ENCODE peak calls at places on chromosome 10, in nine cellular contexts. P is PC-3, Z is DND-41, G is astrocyte, C is foreskin keratinocyte, E is SK-N-SH, F is breast epithelium, W is psoas muscle, T is right atrium auricular region. Q is an unnamed sample.

GRCh38 chr10:9634466-9634865 is 1383.2 kb upstream of the CELF2 start:
- DNase-seq in P (no peak), Z (no peak), G (peak), C (no peak), E (no peak), F (no peak), W (no peak), T (no peak), Q (no peak)

GRCh38 chr10:84902549-84902948 is 574.2 kb downstream of the CCSER2 start:
- DNase-seq in P (no peak), Z (no peak), G (no peak), C (no peak), E (peak), F (no peak), W (no peak), T (no peak), Q (no peak)

GRCh38 chr10:70777063-70777875 is 7.9 kb downstream of the TBATA start:
- DNase-seq in P (no peak), Z (no peak), G (no peak), C (no peak), E (peak), F (peak), W (no peak), T (peak), Q (no peak)

GRCh38 chr10:120789804-120790203 is 61.4 kb upstream of the WDR11 start:
- DNase-seq in P (no peak), Z (no peak), G (no peak), C (no peak), E (no peak), F (no peak), W (no peak), T (no peak), Q (no peak)

GRCh38 chr10:124420254-124420653 is 1.5 kb upstream of the OAT start:
- DNase-seq in P (no peak), Z (no peak), G (no peak), C (no peak), E (no peak), F (no peak), W (no peak), T (no peak), Q (no peak)

GRCh38 chr10:92131271-92131820 is 159.5 kb downstream of the CPEB3 start:
- DNase-seq in P (peak), Z (no peak), G (no peak), C (no peak), E (no peak), F (no peak), W (no peak), T (no peak), Q (no peak)

GRCh38 chr10:104350146-104350635 is 3.4 kb upstream of the CFAP58 start:
- DNase-seq in P (peak), Z (peak), G (peak), C (no peak), E (peak), F (no peak), W (no peak), T (no peak), Q (no peak)

GRCh38 chr10:43407148-43407575 is 1.8 kb downstream of the HNRNPF start:
- DNase-seq in P (peak), Z (peak), G (peak), C (no peak), E (peak), F (no peak), W (peak), T (no peak), Q (no peak)

GRCh38 chr10:78475501-78475900 is 441.8 kb downstream of the RPS24 start:
- DNase-seq in P (peak), Z (no peak), G (no peak), C (no peak), E (no peak), F (no peak), W (no peak), T (no peak), Q (no peak)

GRCh38 chr10:14839305-14839695 is 1.2 kb downstream of the HSPA14 start:
- DNase-seq in P (no peak), Z (peak), G (no peak), C (no peak), E (no peak), F (no peak), W (no peak), T (no peak), Q (no peak)

GRCh38 chr10:70656489-70656888 is 15.8 kb upstream of the ADAMTS14 start:
- DNase-seq in P (peak), Z (peak), G (peak), C (peak), E (no peak), F (no peak), W (peak), T (no peak), Q (no peak)

GRCh38 chr10:118810796-118811195 is 56.0 kb upstream of the CACUL1 start:
- DNase-seq in P (no peak), Z (no peak), G (no peak), C (no peak), E (no peak), F (no peak), W (no peak), T (no peak), Q (no peak)

GRCh38 chr10:97188234-97188847 is 2.6 kb upstream of the SLIT1 start:
- DNase-seq in P (no peak), Z (peak), G (no peak), C (no peak), E (no peak), F (no peak), W (no peak), T (no peak), Q (peak)

GRCh38 chr10:48389272-48389671 is 82.8 kb downstream of the MAPK8 start:
- DNase-seq in P (no peak), Z (no peak), G (no peak), C (no peak), E (no peak), F (no peak), W (no peak), T (no peak), Q (no peak)

GRCh38 chr10:130464426-130464825 is 328.2 kb downstream of the GLRX3 start:
- DNase-seq in P (no peak), Z (no peak), G (no peak), C (no peak), E (no peak), F (no peak), W (no peak), T (peak), Q (no peak)

GRCh38 chr10:129769381-129770116 is 194.5 kb downstream of the EBF3 start:
- DNase-seq in P (no peak), Z (no peak), G (no peak), C (no peak), E (no peak), F (no peak), W (no peak), T (peak), Q (no peak)

GRCh38 chr10:113957013-113957412 is 86.7 kb upstream of the ADRB1 start:
- DNase-seq in P (peak), Z (no peak), G (peak), C (peak), E (no peak), F (peak), W (no peak), T (no peak), Q (no peak)

GRCh38 chr10:48456361-48456804 is 148.5 kb downstream of the ARHGAP22 start:
- DNase-seq in P (no peak), Z (peak), G (no peak), C (no peak), E (peak), F (peak), W (peak), T (no peak), Q (peak)

GRCh38 chr10:43234471-43235041 is 32.3 kb downstream of the RASGEF1A start:
- DNase-seq in P (no peak), Z (no peak), G (no peak), C (no peak), E (no peak), F (no peak), W (no peak), T (peak), Q (peak)

GRCh38 chr10:87751274-87751673 is 66.8 kb downstream of the ATAD1 start:
- DNase-seq in P (no peak), Z (no peak), G (no peak), C (no peak), E (peak), F (no peak), W (no peak), T (no peak), Q (no peak)

GRCh38 chr10:86439544-86439943 is 72.9 kb upstream of the GRID1 start:
- DNase-seq in P (peak), Z (no peak), G (peak), C (no peak), E (no peak), F (peak), W (peak), T (peak), Q (peak)

GRCh38 chr10:113020425-113020753 is 70.3 kb downstream of the TCF7L2 start:
- DNase-seq in P (no peak), Z (no peak), G (peak), C (no peak), E (no peak), F (no peak), W (no peak), T (no peak), Q (no peak)

GRCh38 chr10:85284778-85285397 is 956.5 kb downstream of the CCSER2 start:
- DNase-seq in P (no peak), Z (no peak), G (no peak), C (no peak), E (no peak), F (no peak), W (no peak), T (no peak), Q (no peak)

GRCh38 chr10:15201589-15202300 is 33.3 kb upstream of the NMT2 start:
- DNase-seq in P (peak), Z (no peak), G (peak), C (no peak), E (no peak), F (no peak), W (no peak), T (no peak), Q (no peak)

GRCh38 chr10:44689368-44689767 is 221.8 kb upstream of the TMEM72 start:
- DNase-seq in P (peak), Z (no peak), G (no peak), C (no peak), E (no peak), F (no peak), W (no peak), T (no peak), Q (no peak)

GRCh38 chr10:44105643-44106042 is 279.3 kb downstream of the CXCL12 start:
- DNase-seq in P (no peak), Z (no peak), G (peak), C (no peak), E (no peak), F (no peak), W (no peak), T (no peak), Q (no peak)

GRCh38 chr10:88979153-88979562 is 11.4 kb upstream of the FAS start:
- DNase-seq in P (no peak), Z (no peak), G (peak), C (no peak), E (no peak), F (peak), W (peak), T (no peak), Q (no peak)

GRCh38 chr10:58843760-58844159 is 331.1 kb downstream of the BICC1 start:
- DNase-seq in P (no peak), Z (no peak), G (no peak), C (no peak), E (no peak), F (no peak), W (no peak), T (no peak), Q (no peak)

GRCh38 chr10:128098631-128099030 is 27.6 kb downstream of the MKI67 start:
- DNase-seq in P (no peak), Z (no peak), G (no peak), C (no peak), E (no peak), F (no peak), W (no peak), T (no peak), Q (no peak)

GRCh38 chr10:69757206-69757552 is 44.5 kb upstream of the COL13A1 start:
- DNase-seq in P (no peak), Z (no peak), G (no peak), C (no peak), E (no peak), F (no peak), W (no peak), T (no peak), Q (no peak)

GRCh38 chr10:78696791-78697420 is 371.9 kb upstream of the ZMIZ1 start:
- DNase-seq in P (no peak), Z (no peak), G (no peak), C (no peak), E (no peak), F (no peak), W (no peak), T (no peak), Q (no peak)

GRCh38 chr10:60351191-60351853 is 38.4 kb downstream of the ANK3 start:
- DNase-seq in P (no peak), Z (no peak), G (peak), C (no peak), E (no peak), F (no peak), W (no peak), T (no peak), Q (no peak)

GRCh38 chr10:121734517-121735137 is 136.4 kb upstream of the FGFR2 start:
- DNase-seq in P (peak), Z (peak), G (no peak), C (no peak), E (peak), F (no peak), W (no peak), T (no peak), Q (no peak)

GRCh38 chr10:44036425-44036824 is 348.5 kb downstream of the CXCL12 start:
- DNase-seq in P (no peak), Z (no peak), G (no peak), C (no peak), E (no peak), F (no peak), W (no peak), T (no peak), Q (no peak)

GRCh38 chr10:24096281-24096680 is 112.7 kb upstream of the KIAA1217 start:
- DNase-seq in P (no peak), Z (no peak), G (no peak), C (no peak), E (no peak), F (no peak), W (no peak), T (no peak), Q (no peak)

GRCh38 chr10:101938316-101939272 is 95.0 kb upstream of the KCNIP2 start:
- DNase-seq in P (peak), Z (no peak), G (peak), C (peak), E (no peak), F (no peak), W (no peak), T (no peak), Q (no peak)

DNA sequence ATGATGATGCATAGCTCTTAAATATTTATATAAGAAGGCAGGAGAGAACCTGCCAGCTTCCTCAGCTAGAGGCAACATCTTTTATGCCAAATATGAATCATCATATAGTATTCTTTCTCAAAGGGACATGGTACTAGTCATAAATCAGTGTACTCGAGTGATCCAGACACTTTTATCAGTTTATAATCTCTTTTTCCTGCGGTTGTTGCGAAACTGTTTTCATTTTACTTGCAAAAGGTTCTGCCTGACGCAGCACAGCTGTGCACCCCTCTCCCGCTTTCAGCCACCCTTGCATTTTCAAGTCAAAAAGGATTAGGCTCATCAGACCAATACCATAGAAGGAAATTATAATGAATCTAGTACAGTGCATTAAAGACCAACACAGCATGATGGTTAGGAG is 332.3 kb upstream of the PRKCQ start:
- DNase-seq in P (peak), Z (no peak), G (peak), C (peak), E (no peak), F (no peak), W (no peak), T (no peak), Q (no peak)
- H3K27ac ChIP-seq in P (no peak), Z (no peak), G (no peak), C (no peak), E (peak), F (no peak), W (no peak), T (no peak), Q (no peak)

DNA sequence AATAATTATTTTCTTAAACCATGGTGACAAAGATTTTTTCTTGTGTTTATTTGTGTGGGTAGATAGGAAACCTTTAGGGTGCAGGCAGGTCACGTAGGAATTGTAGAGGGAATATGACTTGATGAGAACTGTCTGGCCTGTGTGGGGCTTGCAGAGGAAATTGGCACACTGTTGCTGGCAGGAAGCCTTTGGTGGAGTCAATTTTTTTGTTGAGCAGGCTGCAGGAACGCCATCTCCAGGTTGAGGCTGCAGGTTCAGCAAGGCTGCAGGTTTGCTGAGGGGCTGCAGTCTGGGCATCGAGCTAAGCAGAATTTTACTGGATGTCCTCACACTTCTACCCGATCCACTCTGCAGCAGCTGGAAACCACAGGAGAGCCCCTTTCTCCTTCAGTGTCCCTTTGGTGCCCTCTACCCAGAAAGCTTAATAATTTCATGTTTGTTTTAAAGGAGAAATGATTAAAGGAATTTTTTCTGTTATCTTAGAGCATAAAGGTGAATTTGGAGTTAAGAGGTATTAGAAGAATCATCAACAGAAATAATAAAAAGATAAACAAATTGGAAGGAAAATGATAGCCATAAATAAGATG is 37.0 kb downstream of the TBC1D12 start:
- DNase-seq in P (no peak), Z (no peak), G (peak), C (peak), E (no peak), F (no peak), W (no peak), T (no peak), Q (no peak)
- TF ChIP-seq CTCF in P (no peak), Z (no peak), G (no peak), C (no peak), E (peak), F (no peak), W (no peak), T (peak), Q (peak)

GRCh38 chr10:133276435-133277201 is at the start of gene ADAM8:
- DNase-seq in P (peak), Z (no peak), G (no peak), C (no peak), E (peak), F (no peak), W (no peak), T (no peak), Q (no peak)

GRCh38 chr10:133274751-133275682 is 1.7 kb downstream of the ADAM8 start:
- DNase-seq in P (peak), Z (no peak), G (no peak), C (peak), E (no peak), F (no peak), W (no peak), T (no peak), Q (no peak)

GRCh38 chr10:133275683-133276092 is 980 bp downstream of the ADAM8 start:
- DNase-seq in P (peak), Z (no peak), G (no peak), C (peak), E (no peak), F (no peak), W (no peak), T (no peak), Q (no peak)

GRCh38 chr10:133277277-133277992 is 767 bp upstream of the ADAM8 start:
- DNase-seq in P (no peak), Z (no peak), G (no peak), C (no peak), E (no peak), F (no peak), W (no peak), T (no peak), Q (no peak)

GRCh38 chr10:133276100-133276434 is 601 bp downstream of the ADAM8 start:
- DNase-seq in P (no peak), Z (no peak), G (no peak), C (no peak), E (no peak), F (no peak), W (no peak), T (no peak), Q (no peak)
- H3K27ac ChIP-seq in P (peak), Z (no peak), G (no peak), C (peak), E (no peak), F (no peak), W (no peak), T (no peak), Q (no peak)

DNA sequence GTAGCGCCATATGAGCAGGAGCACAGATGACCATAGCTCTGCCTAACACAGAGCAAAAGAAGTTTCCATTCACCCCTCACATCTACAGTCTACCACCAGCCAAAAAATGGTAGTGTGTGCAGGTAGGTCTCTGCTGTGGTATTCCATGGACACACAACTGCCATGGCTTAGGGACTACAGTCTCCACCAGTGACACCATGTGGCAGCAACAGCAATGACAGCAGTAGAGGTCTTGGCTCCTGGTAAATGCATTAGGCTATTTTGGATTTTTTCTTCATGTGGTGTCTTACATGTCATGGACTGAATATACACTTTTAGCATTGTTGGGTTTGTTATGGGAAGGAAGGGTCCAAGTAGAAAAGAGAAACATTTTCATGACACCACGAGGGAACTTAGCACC is 70.1 kb upstream of the CABCOCO1 start:
- DNase-seq in P (peak), Z (peak), G (no peak), C (no peak), E (no peak), F (no peak), W (no peak), T (no peak), Q (no peak)
- TF ChIP-seq CTCF in P (peak), Z (peak), G (no peak), C (peak), E (peak), F (no peak), W (no peak), T (peak), Q (no peak)

GRCh38 chr10:72076756-72077155 is 11.6 kb downstream of the SPOCK2 start:
- DNase-seq in P (no peak), Z (no peak), G (no peak), C (no peak), E (no peak), F (no peak), W (no peak), T (no peak), Q (no peak)
- H3K27ac ChIP-seq in P (no peak), Z (no peak), G (no peak), C (no peak), E (no peak), F (no peak), W (no peak), T (no peak), Q (no peak)

GRCh38 chr10:111856631-111857030 is 326.9 kb downstream of the GPAM start:
- DNase-seq in P (peak), Z (no peak), G (no peak), C (no peak), E (peak), F (no peak), W (no peak), T (no peak), Q (no peak)
- TF ChIP-seq CTCF in P (peak), Z (peak), G (peak), C (peak), E (no peak), F (peak), W (peak), T (peak), Q (peak)

Q was measured in dorsolateral prefrontal cortex.